ENCODE peak calls at places on chromosomes 13 and 19, in eight cellular contexts. K, H, S, J, L, B, A and P are unnamed samples.

GRCh38 chr13:40189885-40190655 is 476.4 kb downstream of the FOXO1 start:
- ATAC-seq in K (no peak), H (no peak), S (no peak), J (peak; percentile 3), L (no peak), B (no peak), A (peak; percentile 2), P (no peak)

GRCh38 chr19:49688531-49689132 is 762 bp upstream of the ADM5 start:
- ATAC-seq in K (no peak), H (no peak), S (no peak), J (no peak), L (no peak), B (no peak), A (no peak), P (no peak)

GRCh38 chr19:19033176-19033425 is 216 bp downstream of the SUGP2 start:
- ATAC-seq in K (peak; percentile 25), H (no peak), S (no peak), J (no peak), L (no peak), B (no peak), A (no peak), P (no peak)

GRCh38 chr19:47323872-47324271 is 8.1 kb upstream of the C5AR2 start:
- ATAC-seq in K (no peak), H (no peak), S (no peak), J (no peak), L (no peak), B (no peak), A (no peak), P (no peak)

GRCh38 chr19:5621945-5622464 is 571 bp downstream of the SAFB2 start:
- ATAC-seq in K (no peak), H (no peak), S (no peak), J (no peak), L (no peak), B (peak; percentile 0), A (no peak), P (no peak)

GRCh38 chr13:52651880-52652169 is 811 bp upstream of the SUGT1 start:
- ATAC-seq in K (peak; percentile 44), H (peak; percentile 34), S (no peak), J (peak; percentile 4), L (no peak), B (peak; percentile 2), A (peak; percentile 43), P (peak; percentile 38)

GRCh38 chr13:99071666-99072065 is 93.8 kb upstream of the DOCK9 start:
- ATAC-seq in K (no peak), H (no peak), S (no peak), J (no peak), L (no peak), B (no peak), A (no peak), P (no peak)

GRCh38 chr13:35891486-35891885 is 239.7 kb downstream of the DCLK1 start:
- ATAC-seq in K (no peak), H (no peak), S (no peak), J (no peak), L (no peak), B (no peak), A (no peak), P (no peak)

GRCh38 chr13:24625324-24625723 is 54.9 kb upstream of the ATP12A start:
- ATAC-seq in K (no peak), H (peak; percentile 17), S (no peak), J (peak; percentile 52), L (no peak), B (no peak), A (no peak), P (peak; percentile 34)

GRCh38 chr13:100887729-100888151 is 213.1 kb upstream of the TMTC4 start:
- ATAC-seq in K (no peak), H (no peak), S (no peak), J (no peak), L (no peak), B (no peak), A (no peak), P (no peak)